ENCODE peak calls at places on chromosomes 4 and X, in nine cellular contexts. H is heart left ventricle; J is stomach; P is naive thymus-derived CD4-positive, alpha-beta T cell; R is Caco-2; G is CD8-positive, alpha-beta T cell; X is mesenchymal stem cell; K is OCI-LY7; B is esophagus squamous epithelium. M is an unnamed sample.

GRCh38 chr4:76087007-76087769 is 12.7 kb downstream of the ART3 start:
- DNase-seq in J (peak; percentile 33), X (peak; percentile 72), B (no peak), H (peak; percentile 33), P (no peak), G (no peak), R (peak; percentile 71), K (no peak), M (peak; percentile 75)

GRCh38 chr4:71941001-71941400 is 90.8 kb upstream of the NPFFR2 start:
- DNase-seq in H (no peak), G (no peak), K (peak; percentile 13), X (peak; percentile 7), P (no peak), B (no peak), J (peak; percentile 32), R (peak; percentile 35), M (peak; percentile 37)

GRCh38 chr4:170089743-170090666 is at the start of gene AADAT:
- DNase-seq in K (no peak), J (peak; percentile 69), P (no peak), X (peak; percentile 84), B (no peak), H (peak; percentile 75), R (peak; percentile 90), G (no peak), M (peak; percentile 46)

GRCh38 chrX:115459883-115460564 is 101.0 kb upstream of the PLS3 start:
- DNase-seq in H (no peak), G (no peak), P (no peak), B (no peak), X (no peak), J (no peak), K (no peak), R (no peak), M (no peak)

GRCh38 chr4:26525751-26526150 is 35.5 kb upstream of the CCKAR start:
- DNase-seq in R (no peak), K (no peak), P (no peak), G (no peak), X (no peak), H (no peak), J (no peak), B (no peak), M (no peak)

GRCh38 chrX:133085785-133086184 is 11.1 kb downstream of the USP26 start:
- DNase-seq in B (no peak), K (no peak), R (no peak), P (no peak), J (no peak), G (no peak), H (no peak), X (no peak), M (no peak)

GRCh38 chrX:9327747-9328145 is 137.1 kb upstream of the TBL1X start:
- DNase-seq in B (no peak), J (no peak), P (no peak), R (no peak), K (no peak), H (no peak), X (peak; percentile 57), G (no peak), M (no peak)

GRCh38 chr4:72243641-72244040 is 211.8 kb downstream of the NPFFR2 start:
- DNase-seq in J (no peak), X (no peak), K (no peak), B (no peak), G (no peak), R (no peak), H (no peak), P (no peak), M (no peak)

GRCh38 chr4:55931043-55931442 is 17.7 kb upstream of the CEP135 start:
- DNase-seq in K (no peak), R (no peak), X (no peak), J (no peak), H (no peak), P (no peak), G (no peak), B (no peak), M (no peak)

GRCh38 chrX:103879339-103879738 is 47.3 kb upstream of the RAB9B start:
- DNase-seq in R (no peak), X (peak; percentile 28), B (no peak), H (no peak), G (no peak), P (no peak), J (no peak), K (no peak), M (no peak)

GRCh38 chr4:77797239-77797638 is 21.9 kb downstream of the CNOT6L start:
- DNase-seq in P (no peak), J (no peak), H (no peak), R (no peak), B (no peak), K (no peak), X (no peak), G (no peak), M (no peak)

GRCh38 chr4:158801677-158802076 is 32.9 kb downstream of the FNIP2 start:
- DNase-seq in H (no peak), R (no peak), B (no peak), P (no peak), K (no peak), J (no peak), G (no peak), X (no peak), M (no peak)

DNA sequence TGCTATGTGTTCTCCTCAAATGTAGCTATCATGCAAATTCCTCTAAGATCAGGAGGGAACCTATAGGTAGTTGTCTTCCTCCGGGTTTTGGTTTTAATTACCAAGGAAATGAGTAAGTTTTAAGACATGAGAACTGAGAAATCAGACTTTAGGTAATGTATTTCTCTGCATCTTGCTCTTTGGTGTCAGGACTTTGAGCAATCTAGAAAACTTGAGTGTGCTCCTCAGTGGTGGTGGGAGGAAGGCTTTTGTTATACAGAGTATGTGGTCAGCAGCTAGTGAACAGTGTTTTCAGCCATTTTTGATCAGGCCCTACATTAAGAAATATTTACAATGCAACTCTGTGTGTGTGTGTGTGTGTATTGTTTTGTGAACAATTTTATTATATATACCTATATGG is 224.1 kb downstream of the KLHL13 start:
- DNase-seq in B (no peak), G (no peak), H (no peak), K (no peak), R (no peak), P (no peak), X (no peak), J (no peak), M (no peak)
- H3K4me1 ChIP-seq in B (no peaks in the 10 kb centered on the region), G (no peaks in the 10 kb centered on the region), H (no peaks in the 10 kb centered on the region), K (no peaks in the 10 kb centered on the region), R (no peaks in the 10 kb centered on the region), P (no peaks in the 10 kb centered on the region), X (no peaks in the 10 kb centered on the region), J (no peaks in the 10 kb centered on the region), M (no peaks in the 10 kb centered on the region)

GRCh38 chr4:102244878-102245535 is 100.3 kb downstream of the SLC39A8 start:
- DNase-seq in K (no peak), J (no peak), R (no peak), G (no peak), B (no peak), X (no peak), P (no peak), H (no peak), M (no peak)
- H3K36me3 ChIP-seq in K (no peaks in the 10 kb centered on the region), J (no peaks in the 10 kb centered on the region), R (no peaks in the 10 kb centered on the region), G (no peaks in the 10 kb centered on the region), B (no peaks in the 10 kb centered on the region), X (no peaks in the 10 kb centered on the region), P (no peaks in the 10 kb centered on the region), H (no peaks in the 10 kb centered on the region), M (no peaks in the 10 kb centered on the region)

GRCh38 chr4:8278009-8278395 is 8.4 kb downstream of the HTRA3 start:
- DNase-seq in H (no peak), B (no peak), J (no peak), K (no peak), X (peak; percentile 84), P (no peak), R (no peak), G (no peak), M (no peak)

GRCh38 chr4:8280876-8281440 is 11.4 kb downstream of the HTRA3 start:
- DNase-seq in X (no peak), R (no peak), B (no peak), J (no peak), H (no peak), P (no peak), K (no peak), G (no peak), M (no peak)

GRCh38 chr4:8278421-8279287 is 9.1 kb downstream of the HTRA3 start:
- DNase-seq in R (no peak), B (no peak), P (no peak), G (no peak), X (peak; percentile 94), K (no peak), H (no peak), J (no peak), M (no peak)

GRCh38 chr4:8280158-8280875 is 10.8 kb downstream of the HTRA3 start:
- DNase-seq in B (no peak), K (no peak), J (no peak), H (no peak), P (no peak), X (no peak), G (no peak), R (no peak), M (no peak)

DNA sequence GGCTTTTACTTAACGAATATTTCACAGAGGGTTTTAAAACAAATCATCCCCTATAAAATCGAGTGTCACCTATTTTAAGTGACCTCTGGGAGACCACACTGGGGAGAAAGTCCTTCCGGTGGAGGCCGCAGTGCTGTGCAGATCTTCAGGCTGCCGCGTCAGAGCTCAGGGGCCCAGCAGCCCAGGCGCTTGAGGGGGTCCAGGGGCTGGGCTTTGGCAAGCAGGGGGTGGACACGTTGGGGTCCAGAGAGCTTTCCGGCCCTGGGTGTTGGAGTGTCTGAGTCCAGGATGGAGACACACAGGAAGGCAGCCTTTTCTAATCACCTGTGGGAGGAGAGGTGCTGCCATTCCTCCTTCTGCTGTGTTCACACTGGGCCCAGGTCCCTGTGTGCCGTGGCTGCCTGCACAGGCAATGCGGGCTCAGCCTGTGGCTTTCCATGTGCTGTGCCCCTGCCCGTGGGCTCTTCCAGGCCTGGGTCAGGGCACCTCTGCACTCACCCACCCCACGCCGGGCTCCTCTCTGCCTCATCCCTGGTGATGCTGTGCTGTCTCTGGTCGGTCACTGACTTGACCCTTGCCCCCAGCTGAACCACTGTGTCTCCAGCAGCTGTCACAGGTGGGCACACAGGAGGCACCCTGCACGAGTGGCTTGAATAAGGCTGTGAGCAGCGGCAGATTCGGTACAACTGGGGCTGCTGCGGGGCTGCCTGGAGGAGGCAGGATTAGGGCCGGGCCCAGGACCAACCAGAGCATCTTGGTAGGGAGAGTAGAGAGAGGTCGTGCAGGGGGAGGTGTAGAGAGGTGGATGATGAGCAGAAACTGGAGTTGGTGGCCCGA is 10.0 kb downstream of the HTRA3 start:
- DNase-seq in K (no peak), X (no peak), B (no peak), P (no peak), G (no peak), H (no peak), J (no peak), R (no peak), M (no peak)
- H3K4me1 ChIP-seq in K (no peaks in the 10 kb centered on the region), X (peaks cover 36% of the 10 kb centered on the region), B (peaks cover 69% of the 10 kb centered on the region), P (no peaks in the 10 kb centered on the region), G (no peaks in the 10 kb centered on the region), H (peaks cover 72% of the 10 kb centered on the region), J (peaks cover 39% of the 10 kb centered on the region), R (no peaks in the 10 kb centered on the region), M (no peaks in the 10 kb centered on the region)

DNA sequence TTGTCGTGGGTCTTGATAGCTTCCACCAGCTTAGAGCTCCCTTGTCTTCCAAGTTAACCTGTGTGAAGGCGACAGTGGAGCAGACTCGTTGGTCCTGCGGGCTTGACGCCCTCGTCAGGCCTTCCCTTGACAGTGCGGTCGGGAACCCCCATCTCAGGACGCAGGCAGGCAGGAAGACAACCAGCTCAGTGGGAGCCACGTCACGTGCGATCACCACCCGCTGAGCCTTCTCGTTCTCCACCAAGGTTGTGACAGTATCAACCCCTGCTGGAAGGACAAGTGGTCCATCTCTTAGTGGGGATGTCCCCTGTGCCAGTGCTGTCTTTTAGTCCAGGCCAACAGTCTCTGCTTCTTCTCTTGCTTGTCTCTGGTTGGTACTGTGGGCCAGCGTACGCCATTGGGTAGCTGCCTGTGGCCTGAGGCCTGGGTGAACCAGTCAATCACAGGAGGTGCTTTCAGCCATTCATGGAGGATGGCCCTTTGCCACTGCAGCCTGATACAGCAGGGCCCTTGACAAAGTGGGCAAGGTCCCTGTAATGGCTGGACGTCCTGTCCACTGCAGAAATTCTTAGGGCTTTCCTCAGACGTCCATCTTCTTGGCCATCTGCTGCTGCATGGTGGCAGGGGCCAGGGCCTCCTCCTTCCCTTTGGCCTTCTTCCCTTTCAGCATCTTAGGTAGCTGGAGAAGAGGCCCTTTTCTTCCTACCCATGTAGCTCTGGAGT is 31.4 kb downstream of the RGS12 start:
- DNase-seq in H (peak; percentile 10), R (no peak), G (no peak), X (no peak), B (no peak), P (no peak), J (peak; percentile 17), K (no peak), M (no peak)
- H3K36me3 ChIP-seq in H (peaks cover 7% of the 10 kb centered on the region), R (no peaks in the 10 kb centered on the region), G (no peaks in the 10 kb centered on the region), X (peaks cover 19% of the 10 kb centered on the region), B (no peaks in the 10 kb centered on the region), P (no peaks in the 10 kb centered on the region), J (no peaks in the 10 kb centered on the region), K (no peaks in the 10 kb centered on the region), M (no peaks in the 10 kb centered on the region)

M was measured in small intestine.